ENCODE peak calls at places on chromosomes 11 and 22, in ten cellular contexts. Y, P, D, F, T, N, M, X, I and K are unnamed samples.

GRCh38 chr11:131038597-131038996 is 122.3 kb upstream of the SNX19 start:
- DNase-seq in T (no peak), N (peak), D (no peak), F (no peak), I (no peak), Y (no peak), P (no peak), M (no peak), X (no peak), K (no peak)

GRCh38 chr22:20155330-20156041 is 4.6 kb upstream of the CCDC188 start:
- DNase-seq in T (no peak), P (peak), M (no peak), Y (no peak), N (peak), D (peak), I (no peak), X (no peak), F (peak), K (no peak)

GRCh38 chr11:111573821-111574249 is 28.4 kb upstream of the SIK2 start:
- DNase-seq in M (no peak), D (no peak), P (no peak), I (no peak), Y (no peak), T (no peak), F (no peak), X (no peak), N (peak), K (no peak)

GRCh38 chr11:62611705-62612365 is 740 bp downstream of the EML3 start:
- DNase-seq in P (peak), D (peak), T (peak), I (no peak), N (peak), M (peak), X (no peak), F (peak), Y (no peak), K (peak)

GRCh38 chr11:97956904-97957303 is 1063.8 kb upstream of the CNTN5 start:
- DNase-seq in Y (no peak), F (no peak), N (no peak), T (no peak), X (no peak), P (no peak), I (no peak), D (no peak), M (no peak), K (no peak)

GRCh38 chr11:134598368-134598767 is 186.3 kb upstream of the B3GAT1 start:
- DNase-seq in T (no peak), M (no peak), N (no peak), I (no peak), Y (no peak), F (no peak), P (no peak), X (peak), D (no peak), K (no peak)

GRCh38 chr11:25939691-25940090 is 392.2 kb upstream of the ANO3 start:
- DNase-seq in Y (no peak), P (no peak), T (no peak), M (no peak), N (no peak), D (no peak), F (no peak), X (no peak), I (no peak), K (no peak)

GRCh38 chr22:44462246-44463015 is 35.6 kb downstream of the RTL6 start:
- DNase-seq in D (no peak), T (no peak), Y (no peak), X (peak), F (no peak), M (no peak), N (no peak), P (no peak), I (no peak), K (no peak)

GRCh38 chr11:117834068-117834810 is 9.7 kb upstream of the FXYD2 start:
- DNase-seq in M (no peak), I (no peak), F (no peak), D (no peak), X (no peak), N (no peak), P (no peak), Y (no peak), T (no peak), K (no peak)

GRCh38 chr22:24095816-24096215 is 84.7 kb downstream of the CABIN1 start:
- DNase-seq in Y (no peak), T (no peak), F (no peak), I (no peak), M (no peak), P (peak), N (no peak), X (no peak), D (no peak), K (no peak)

GRCh38 chr11:76049506-76049905 is 156.8 kb downstream of the WNT11 start:
- DNase-seq in Y (no peak), I (no peak), N (no peak), X (no peak), P (no peak), F (no peak), M (no peak), T (no peak), D (no peak), K (no peak)

GRCh38 chr22:27879923-27880322 is 39.1 kb downstream of the PITPNB start:
- DNase-seq in P (no peak), D (no peak), T (no peak), M (no peak), I (no peak), X (no peak), N (peak), Y (no peak), F (no peak), K (no peak)

GRCh38 chr11:57641426-57641825 is 8.3 kb downstream of the YPEL4 start:
- DNase-seq in M (no peak), Y (no peak), N (peak), T (no peak), P (no peak), D (no peak), I (peak), X (no peak), F (no peak), K (no peak)

GRCh38 chr11:39442177-39442576 is 2017.3 kb downstream of the LRRC4C start:
- DNase-seq in D (no peak), I (no peak), N (no peak), Y (no peak), F (no peak), T (no peak), X (no peak), M (no peak), P (no peak), K (no peak)

GRCh38 chr11:13462311-13462927 is 603 bp downstream of the BTBD10 start:
- DNase-seq in P (peak), D (peak), X (peak), F (peak), Y (peak), N (peak), M (peak), I (no peak), T (peak), K (peak)